ENCODE peak calls at places on chromosomes 2 and 18, in four cellular contexts. One of them, this sample, is unnamed.

GRCh38 chr2:179536185-179536584 is 271.6 kb upstream of the SESTD1 start:
- DNase-seq in hippocampal formation: no peak
- DNase-seq in activated gamma-delta T cell: no peak
- DNase-seq in EL: peak
- DNase-seq in this sample: no peak

GRCh38 chr2:29628078-29628765 is 293.2 kb downstream of the ALK start:
- DNase-seq in EL: peak
- DNase-seq in hippocampal formation: peak
- DNase-seq in activated gamma-delta T cell: no peak
- DNase-seq in this sample: no peak

GRCh38 chr2:217653240-217653639 is 349.6 kb downstream of the TNS1 start:
- DNase-seq in activated gamma-delta T cell: no peak
- DNase-seq in hippocampal formation: peak
- DNase-seq in EL: peak
- DNase-seq in this sample: no peak

GRCh38 chr18:61502472-61502871 is 169.2 kb downstream of the CDH20 start:
- DNase-seq in activated gamma-delta T cell: no peak
- DNase-seq in hippocampal formation: peak
- DNase-seq in EL: peak
- DNase-seq in this sample: peak

GRCh38 chr2:241798081-241798630 is 10.8 kb upstream of the NEU4 start:
- DNase-seq in EL: no peak
- DNase-seq in hippocampal formation: no peak
- DNase-seq in activated gamma-delta T cell: no peak
- DNase-seq in this sample: peak

GRCh38 chr2:234158812-234159211 is 108.3 kb downstream of the SPP2 start:
- DNase-seq in hippocampal formation: no peak
- DNase-seq in EL: peak
- DNase-seq in activated gamma-delta T cell: no peak
- DNase-seq in this sample: no peak

GRCh38 chr2:240821429-240821778 is 1.4 kb upstream of the KIF1A start:
- DNase-seq in activated gamma-delta T cell: no peak
- DNase-seq in hippocampal formation: no peak
- DNase-seq in EL: no peak
- DNase-seq in this sample: no peak

GRCh38 chr2:226909131-226909530 is 73.3 kb downstream of the RHBDD1 start:
- DNase-seq in EL: peak
- DNase-seq in hippocampal formation: no peak
- DNase-seq in activated gamma-delta T cell: no peak
- DNase-seq in this sample: no peak

GRCh38 chr18:39935598-39935997 is 2019.4 kb upstream of the PIK3C3 start:
- DNase-seq in hippocampal formation: no peak
- DNase-seq in activated gamma-delta T cell: no peak
- DNase-seq in EL: no peak
- DNase-seq in this sample: no peak

GRCh38 chr2:10765461-10765860 is 44.0 kb downstream of the ATP6V1C2 start:
- DNase-seq in EL: no peak
- DNase-seq in activated gamma-delta T cell: no peak
- DNase-seq in hippocampal formation: no peak
- DNase-seq in this sample: no peak

GRCh38 chr18:23529597-23529996 is 26.3 kb downstream of the RMC1 start:
- DNase-seq in EL: peak
- DNase-seq in activated gamma-delta T cell: no peak
- DNase-seq in hippocampal formation: no peak
- DNase-seq in this sample: no peak

GRCh38 chr2:104406273-104406726 is 447.6 kb upstream of the POU3F3 start:
- DNase-seq in hippocampal formation: peak
- DNase-seq in activated gamma-delta T cell: no peak
- DNase-seq in EL: no peak
- DNase-seq in this sample: no peak

GRCh38 chr2:1518891-1519530 is 105.7 kb downstream of the TPO start:
- DNase-seq in activated gamma-delta T cell: no peak
- DNase-seq in EL: peak
- DNase-seq in hippocampal formation: no peak
- DNase-seq in this sample: no peak

GRCh38 chr18:32427084-32427933 is 43.4 kb downstream of the GAREM1 start:
- DNase-seq in activated gamma-delta T cell: no peak
- DNase-seq in EL: no peak
- DNase-seq in hippocampal formation: no peak
- DNase-seq in this sample: no peak

GRCh38 chr2:232049350-232049749 is 87.8 kb downstream of the DIS3L2 start:
- DNase-seq in hippocampal formation: no peak
- DNase-seq in activated gamma-delta T cell: no peak
- DNase-seq in EL: no peak
- DNase-seq in this sample: no peak

GRCh38 chr2:20674974-20675679 is 8.2 kb downstream of the GDF7 start:
- DNase-seq in EL: peak
- DNase-seq in hippocampal formation: no peak
- DNase-seq in activated gamma-delta T cell: no peak
- DNase-seq in this sample: no peak

GRCh38 chr2:102061962-102062795 is 70.4 kb downstream of the IL1R2 start:
- DNase-seq in activated gamma-delta T cell: no peak
- DNase-seq in hippocampal formation: no peak
- DNase-seq in EL: peak
- DNase-seq in this sample: no peak

GRCh38 chr2:239297142-239298125 is 103.4 kb downstream of the HDAC4 start:
- DNase-seq in activated gamma-delta T cell: no peak
- DNase-seq in hippocampal formation: no peak
- DNase-seq in EL: no peak
- DNase-seq in this sample: no peak

GRCh38 chr2:217092710-217093379 is 233.0 kb upstream of the TNP1 start:
- DNase-seq in EL: no peak
- DNase-seq in activated gamma-delta T cell: no peak
- DNase-seq in hippocampal formation: no peak
- DNase-seq in this sample: no peak

GRCh38 chr2:214549946-214550345 is 139.1 kb downstream of the VWC2L start:
- DNase-seq in EL: no peak
- DNase-seq in hippocampal formation: no peak
- DNase-seq in activated gamma-delta T cell: no peak
- DNase-seq in this sample: no peak